ENCODE peak calls at places on chromosomes 12 and 14, in nine cellular contexts. T is heart right ventricle, Q is cardiac muscle cell, U is fibroblast of the aortic adventitia, B is body of pancreas, G is lower leg skin, V is prostate gland, J is HFFc6, H is endothelial cell. O is an unnamed sample.

GRCh38 chr14:61253064-61253753 is 27.9 kb downstream of the TMEM30B start:
- DNase-seq in T (no peak), Q (no peak), U (no peak), B (no peak), G (peak; percentile 31), V (no peak), J (no peak), H (no peak), O (no peak)

GRCh38 chr12:111757361-111758119 is 9.2 kb upstream of the ALDH2 start:
- DNase-seq in T (peak; percentile 34), Q (peak; percentile 81), U (peak; percentile 19), B (peak; percentile 72), G (peak; percentile 90), V (peak; percentile 61), J (no peak), H (no peak), O (no peak)

GRCh38 chr12:5458229-5459050 is 26.5 kb downstream of the NTF3 start:
- DNase-seq in T (no peak), Q (no peak), U (no peak), B (no peak), G (no peak), V (no peak), J (no peak), H (no peak), O (no peak)

GRCh38 chr12:119911147-119911546 is 34.0 kb upstream of the CIT start:
- DNase-seq in T (no peak), Q (peak; percentile 3), U (peak; percentile 38), B (no peak), G (no peak), V (no peak), J (peak; percentile 69), H (no peak), O (no peak)

GRCh38 chr12:15172423-15172822 is 48.8 kb downstream of the RERG start:
- DNase-seq in T (no peak), Q (no peak), U (no peak), B (no peak), G (no peak), V (no peak), J (no peak), H (no peak), O (no peak)

GRCh38 chr12:68831272-68831671 is 23.3 kb downstream of the MDM2 start:
- DNase-seq in T (no peak), Q (no peak), U (no peak), B (no peak), G (no peak), V (no peak), J (no peak), H (no peak), O (no peak)

GRCh38 chr12:92363295-92364146 is 217.9 kb upstream of the BTG1 start:
- DNase-seq in T (peak; percentile 53), Q (peak; percentile 48), U (peak; percentile 17), B (no peak), G (no peak), V (no peak), J (peak; percentile 3), H (no peak), O (peak; percentile 31)

GRCh38 chr12:116065561-116065960 is 211.9 kb downstream of the MED13L start:
- DNase-seq in T (no peak), Q (peak; percentile 52), U (peak; percentile 66), B (no peak), G (no peak), V (no peak), J (peak; percentile 35), H (no peak), O (no peak)

GRCh38 chr12:9346866-9347327 is 138.7 kb upstream of the PZP start:
- DNase-seq in T (no peak), Q (no peak), U (no peak), B (no peak), G (no peak), V (no peak), J (no peak), H (no peak), O (no peak)

GRCh38 chr14:56660677-56661389 is 81.2 kb downstream of the TMEM260 start:
- DNase-seq in T (no peak), Q (no peak), U (no peak), B (no peak), G (no peak), V (no peak), J (no peak), H (no peak), O (no peak)

GRCh38 chr12:123445388-123446344 is 9.2 kb upstream of the RILPL2 start:
- DNase-seq in T (peak; percentile 32), Q (peak; percentile 74), U (peak; percentile 90), B (peak; percentile 22), G (no peak), V (peak; percentile 78), J (peak; percentile 75), H (no peak), O (no peak)

GRCh38 chr12:67161322-67161918 is 107.7 kb upstream of the CAND1 start:
- DNase-seq in T (peak; percentile 5), Q (peak; percentile 53), U (peak; percentile 47), B (peak; percentile 23), G (no peak), V (no peak), J (peak; percentile 46), H (peak; percentile 40), O (peak; percentile 40)

GRCh38 chr14:105905456-105905855 is 379.1 kb downstream of the TMEM121 start:
- DNase-seq in T (peak; percentile 1), Q (no peak), U (no peak), B (no peak), G (no peak), V (no peak), J (no peak), H (no peak), O (no peak)

GRCh38 chr12:126482238-126482889 is 1417.1 kb downstream of the AACS start:
- DNase-seq in T (no peak), Q (peak; percentile 2), U (no peak), B (no peak), G (no peak), V (no peak), J (no peak), H (no peak), O (no peak)

GRCh38 chr12:21894792-21895392 is 46.3 kb downstream of the ABCC9 start:
- DNase-seq in T (no peak), Q (no peak), U (peak; percentile 28), B (no peak), G (no peak), V (no peak), J (no peak), H (no peak), O (no peak)

GRCh38 chr12:67937822-67938221 is 51.4 kb upstream of the IFNG-AS1 start:
- DNase-seq in T (no peak), Q (no peak), U (no peak), B (no peak), G (no peak), V (no peak), J (no peak), H (no peak), O (no peak)

GRCh38 chr12:128695697-128696096 is 128.1 kb downstream of the SLC15A4 start:
- DNase-seq in T (no peak), Q (no peak), U (no peak), B (no peak), G (no peak), V (no peak), J (no peak), H (no peak), O (no peak)

GRCh38 chr12:98532687-98533304 is 17.4 kb downstream of the TMPO start:
- DNase-seq in T (no peak), Q (peak; percentile 68), U (peak; percentile 72), B (no peak), G (no peak), V (no peak), J (peak; percentile 71), H (peak; percentile 47), O (no peak)

GRCh38 chr12:81257952-81258551 is 180.2 kb downstream of the ACSS3 start:
- DNase-seq in T (no peak), Q (peak; percentile 67), U (peak; percentile 68), B (no peak), G (no peak), V (no peak), J (peak; percentile 56), H (peak; percentile 26), O (no peak)

GRCh38 chr12:7832059-7832696 is 40.5 kb downstream of the SLC2A14 start:
- DNase-seq in T (peak; percentile 14), Q (peak; percentile 78), U (peak; percentile 76), B (peak; percentile 15), G (no peak), V (no peak), J (peak; percentile 57), H (peak; percentile 40), O (peak; percentile 12)

GRCh38 chr14:104510794-104511611 is 68.6 kb upstream of the C14orf180 start:
- DNase-seq in T (peak; percentile 48), Q (no peak), U (no peak), B (no peak), G (no peak), V (peak; percentile 89), J (no peak), H (no peak), O (no peak)

GRCh38 chr12:109302358-109302757 is 6.7 kb downstream of the FOXN4 start:
- DNase-seq in T (no peak), Q (no peak), U (no peak), B (no peak), G (no peak), V (no peak), J (no peak), H (no peak), O (no peak)
- TF ChIP-seq CTCF in T (no peak), Q (peak; percentile 15), U (no peak), B (no peak), G (no peak), V (peak; percentile 19), J (peak; percentile 53), H (peak; percentile 30), O (peak; percentile 45)

DNA sequence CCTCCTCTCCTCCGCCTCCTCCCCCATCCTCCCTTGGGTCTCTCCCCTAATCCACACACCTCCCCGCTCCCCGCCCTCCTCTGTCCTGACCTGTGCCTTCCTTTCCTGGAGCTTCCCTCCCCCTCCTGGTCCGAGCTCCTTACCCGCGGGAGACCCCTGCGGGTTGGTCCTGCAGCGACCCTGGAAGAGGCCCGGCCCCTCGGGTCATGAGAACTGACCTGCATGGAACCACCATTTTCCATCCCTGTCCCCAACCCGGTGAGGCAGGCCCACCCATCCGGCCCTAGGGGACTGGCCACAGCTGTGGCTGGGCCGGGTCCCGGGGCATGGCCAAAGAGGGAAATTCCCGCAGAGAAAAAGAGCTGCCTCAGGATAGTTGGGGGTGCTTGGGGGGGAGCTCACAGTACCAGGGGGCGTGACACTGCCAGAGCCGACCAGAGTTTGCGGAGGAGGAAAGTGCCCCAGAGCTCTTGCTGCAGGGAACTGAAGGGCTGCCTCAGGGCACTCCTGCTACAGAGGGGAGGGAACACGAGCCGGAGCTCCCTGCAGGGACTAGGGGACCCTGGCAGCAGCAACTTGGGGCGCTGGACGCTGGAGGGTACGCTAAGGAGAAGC is 613 bp downstream of the ARHGEF40 start:
- DNase-seq in T (peak; percentile 66), Q (peak; percentile 60), U (peak; percentile 45), B (peak; percentile 44), G (peak; percentile 89), V (no peak), J (peak; percentile 50), H (peak; percentile 51), O (peak; percentile 60)
- TF ChIP-seq CTCF in T (no peak), Q (no peak), U (no peak), B (no peak), G (no peak), V (no peak), J (no peak), H (no peak), O (no peak)

GRCh38 chr14:90756755-90757345 is 59.4 kb downstream of the TTC7B start:
- DNase-seq in T (no peak), Q (no peak), U (no peak), B (no peak), G (no peak), V (peak; percentile 2), J (no peak), H (no peak), O (no peak)
- TF ChIP-seq CTCF in T (no peak), Q (no peak), U (no peak), B (no peak), G (no peak), V (no peak), J (peak; percentile 34), H (no peak), O (no peak)

GRCh38 chr12:41505001-41505400 is 316.9 kb downstream of the PDZRN4 start:
- DNase-seq in T (no peak), Q (no peak), U (no peak), B (no peak), G (no peak), V (no peak), J (no peak), H (no peak), O (no peak)
- TF ChIP-seq CTCF in T (no peak), Q (no peak), U (no peak), B (no peak), G (no peak), V (no peak), J (no peak), H (no peak), O (no peak)

O was measured in neural crest cell.